ENCODE peak calls at places on chromosomes 13 and 19, in four cellular contexts. D, L, Q and J are unnamed samples.

GRCh38 chr13:40319699-40320586 is 346.5 kb downstream of the FOXO1 start:
- DNase-seq in D (no peak), L (no peak), Q (no peak), J (no peak)

GRCh38 chr13:31372454-31372853 is 172.7 kb downstream of the B3GLCT start:
- DNase-seq in D (no peak), L (no peak), Q (no peak), J (no peak)

GRCh38 chr13:25204843-25205242 is 32.8 kb upstream of the AMER2 start:
- DNase-seq in D (no peak), L (no peak), Q (no peak), J (no peak)

GRCh38 chr19:14678199-14678598 is 3.6 kb upstream of the ADGRE3 start:
- DNase-seq in D (no peak), L (no peak), Q (no peak), J (no peak)

GRCh38 chr13:38783992-38784875 is 97.4 kb downstream of the FREM2 start:
- DNase-seq in D (no peak), L (no peak), Q (no peak), J (no peak)

GRCh38 chr19:8641908-8642547 is 11.6 kb downstream of the NFILZ start:
- DNase-seq in D (no peak), L (no peak), Q (no peak), J (no peak)

GRCh38 chr13:99819962-99820361 is 151.6 kb downstream of the ZIC5 start:
- DNase-seq in D (no peak), L (no peak), Q (no peak), J (no peak)

GRCh38 chr13:51523082-51523518 is 61.2 kb upstream of the WDFY2 start:
- DNase-seq in D (peak; percentile 70), L (peak; percentile 75), Q (no peak), J (no peak)

GRCh38 chr13:20713751-20714150 is 10.3 kb downstream of the IL17D start:
- DNase-seq in D (peak; percentile 79), L (no peak), Q (no peak), J (no peak)

GRCh38 chr13:36850790-36851438 is 31.9 kb downstream of the RFXAP start:
- DNase-seq in D (no peak), L (no peak), Q (no peak), J (no peak)

GRCh38 chr13:106503272-106503671 is 32.2 kb downstream of the EFNB2 start:
- DNase-seq in D (no peak), L (no peak), Q (no peak), J (no peak)

GRCh38 chr13:106505295-106505694 is 30.2 kb downstream of the EFNB2 start:
- DNase-seq in D (no peak), L (no peak), Q (no peak), J (no peak)

GRCh38 chr13:106506286-106506685 is 29.2 kb downstream of the EFNB2 start:
- DNase-seq in D (no peak), L (no peak), Q (no peak), J (no peak)

GRCh38 chr13:106503730-106504129 is 31.7 kb downstream of the EFNB2 start:
- DNase-seq in D (no peak), L (no peak), Q (no peak), J (no peak)

GRCh38 chr13:106507560-106508274 is 27.7 kb downstream of the EFNB2 start:
- DNase-seq in D (no peak), L (no peak), Q (no peak), J (no peak)
- H3K27ac ChIP-seq in D (no peak overlapping the region), L (no peak overlapping the region), Q (peak overlapping the region; percentile 66), J (peak overlapping the region; percentile 67)

GRCh38 chr19:31402931-31403330 is 53.7 kb upstream of the TSHZ3 start:
- DNase-seq in D (no peak), L (no peak), Q (no peak), J (no peak)

GRCh38 chr19:31406106-31406505 is 56.9 kb upstream of the TSHZ3 start:
- DNase-seq in D (no peak), L (no peak), Q (no peak), J (no peak)

GRCh38 chr19:31413353-31413752 is 64.1 kb upstream of the TSHZ3 start:
- DNase-seq in D (no peak), L (no peak), Q (no peak), J (no peak)

GRCh38 chr19:31408460-31409124 is 59.4 kb upstream of the TSHZ3 start:
- DNase-seq in D (no peak), L (no peak), Q (no peak), J (no peak)
- H3K9me3 ChIP-seq in D (no peaks in the 10 kb centered on the region), L (no peaks in the 10 kb centered on the region), Q (no peaks in the 10 kb centered on the region), J (no peaks in the 10 kb centered on the region)

GRCh38 chr13:34772881-34773280 is 169.2 kb upstream of the NBEA start:
- DNase-seq in D (no peak), L (no peak), Q (no peak), J (no peak)
- TF ChIP-seq CTCF in D (no peak), L (no peak), Q (no peak), J (no peak)

DNA sequence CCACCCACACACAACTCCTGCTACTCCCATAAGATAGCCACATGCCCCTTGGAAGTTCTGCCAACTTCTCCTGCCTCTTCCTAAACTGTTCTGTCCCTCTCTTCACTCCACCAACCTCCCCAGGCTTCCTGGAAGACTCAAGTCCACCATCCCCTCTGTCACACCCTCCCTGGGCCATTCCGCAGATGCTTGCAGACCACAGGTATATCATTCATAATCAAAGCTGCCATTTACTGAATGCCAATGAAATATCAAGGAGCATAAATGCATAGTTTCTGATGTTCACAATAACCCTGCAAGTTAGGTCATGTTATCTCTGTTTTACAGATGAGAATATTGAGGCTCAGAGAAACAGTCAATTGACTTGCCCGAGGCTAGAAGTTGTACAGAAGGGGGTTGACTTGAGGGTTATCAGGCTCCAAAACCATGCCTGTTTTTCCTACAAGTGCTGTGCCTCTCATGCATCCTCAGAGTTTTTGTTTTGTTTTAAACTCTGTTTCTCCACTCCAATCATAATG is 135.6 kb downstream of the SLC7A1 start:
- DNase-seq in D (no peak), L (no peak), Q (no peak), J (no peak)
- H3K27ac ChIP-seq in D (no peak overlapping the region), L (no peak overlapping the region), Q (no peak overlapping the region), J (no peak overlapping the region)